ENCODE peak calls at places on chromosome 18, in five cellular contexts. R is C1 segment of cervical spinal cord, V is pons, M is WTC11, A is frontal cortex. W is an unnamed sample.

GRCh38 chr18:43855376-43855775 is 578.1 kb upstream of the SYT4 start:
- DNase-seq in R (no peak), V (no peak), M (no peak), A (no peak), W (no peak)

GRCh38 chr18:77054288-77054605 is 78.3 kb downstream of the MBP start:
- DNase-seq in R (no peak), V (no peak), M (no peak), A (no peak), W (no peak)

GRCh38 chr18:35059280-35059927 is 18.2 kb downstream of the MAPRE2 start:
- DNase-seq in R (no peak), V (no peak), M (no peak), A (no peak), W (no peak)

GRCh38 chr18:36736094-36736493 is 92.7 kb downstream of the TPGS2 start:
- DNase-seq in R (no peak), V (no peak), M (no peak), A (no peak), W (no peak)

GRCh38 chr18:76709659-76710645 is 112.4 kb upstream of the ZNF236 start:
- DNase-seq in R (no peak), V (peak; percentile 67), M (peak; percentile 68), A (peak; percentile 73), W (peak; percentile 56)

GRCh38 chr18:35143615-35144596 is 96.9 kb upstream of the ZNF397 start:
- DNase-seq in R (no peak), V (peak; percentile 86), M (peak; percentile 62), A (peak; percentile 57), W (peak; percentile 40)

GRCh38 chr18:66226782-66227181 is 377.1 kb downstream of the CDH19 start:
- DNase-seq in R (no peak), V (no peak), M (no peak), A (no peak), W (no peak)

GRCh38 chr18:24176727-24177416 is 38.0 kb downstream of the CABYR start:
- DNase-seq in R (no peak), V (peak; percentile 89), M (peak; percentile 85), A (no peak), W (peak; percentile 64)

GRCh38 chr18:74493689-74494088 is 2.5 kb upstream of the CNDP2 start:
- DNase-seq in R (no peak), V (peak; percentile 82), M (peak; percentile 35), A (no peak), W (peak; percentile 64)

GRCh38 chr18:5546660-5547059 is 2.9 kb upstream of the EPB41L3 start:
- DNase-seq in R (no peak), V (peak; percentile 78), M (peak; percentile 36), A (peak; percentile 62), W (peak; percentile 72)

GRCh38 chr18:23523429-23524212 is 20.3 kb downstream of the RMC1 start:
- DNase-seq in R (no peak), V (no peak), M (no peak), A (no peak), W (peak; percentile 45)

GRCh38 chr18:75003764-75004690 is 204.9 kb downstream of the PTGR3 start:
- DNase-seq in R (no peak), V (no peak), M (no peak), A (no peak), W (no peak)

GRCh38 chr18:57334383-57334782 is 18.0 kb upstream of the ST8SIA3 start:
- DNase-seq in R (no peak), V (no peak), M (no peak), A (no peak), W (no peak)

GRCh38 chr18:48539406-48540328 is 836 bp downstream of the CTIF start:
- DNase-seq in R (no peak), V (peak; percentile 37), M (peak; percentile 53), A (peak; percentile 39), W (peak; percentile 46)

GRCh38 chr18:23357992-23358594 is 95.0 kb upstream of the RIOK3 start:
- DNase-seq in R (no peak), V (peak; percentile 62), M (no peak), A (no peak), W (no peak)

GRCh38 chr18:73636355-73636754 is 511.3 kb downstream of the FBXO15 start:
- DNase-seq in R (no peak), V (no peak), M (no peak), A (no peak), W (peak; percentile 30)

GRCh38 chr18:64017870-64018269 is 48.0 kb downstream of the SERPINB8 start:
- DNase-seq in R (no peak), V (peak; percentile 58), M (no peak), A (peak; percentile 10), W (peak; percentile 49)

GRCh38 chr18:77073336-77074093 is 59.1 kb downstream of the MBP start:
- DNase-seq in R (no peak), V (no peak), M (no peak), A (no peak), W (no peak)

GRCh38 chr18:26813043-26813442 is 52.5 kb downstream of the AQP4 start:
- DNase-seq in R (no peak), V (peak; percentile 28), M (peak; percentile 62), A (peak; percentile 13), W (no peak)

GRCh38 chr18:54444309-54444914 is 86.7 kb downstream of the C18orf54 start:
- DNase-seq in R (no peak), V (peak; percentile 53), M (peak; percentile 80), A (peak; percentile 12), W (peak; percentile 48)

GRCh38 chr18:28584726-28585125 is 407.8 kb upstream of the CDH2 start:
- DNase-seq in R (no peak), V (no peak), M (peak; percentile 17), A (no peak), W (peak; percentile 39)

GRCh38 chr18:58776084-58776483 is 88.6 kb upstream of the ZNF532 start:
- DNase-seq in R (no peak), V (no peak), M (no peak), A (no peak), W (no peak)

GRCh38 chr18:61322265-61322873 is 10.9 kb upstream of the CDH20 start:
- DNase-seq in R (no peak), V (peak; percentile 89), M (peak; percentile 89), A (peak; percentile 51), W (peak; percentile 84)

GRCh38 chr18:34858188-34858587 is 148.1 kb downstream of the DTNA start:
- DNase-seq in R (no peak), V (no peak), M (no peak), A (no peak), W (no peak)

GRCh38 chr18:36112302-36112701 is 16.8 kb downstream of the SLC39A6 start:
- DNase-seq in R (no peak), V (no peak), M (no peak), A (no peak), W (no peak)

GRCh38 chr18:45518770-45519169 is 96.5 kb upstream of the SLC14A2 start:
- DNase-seq in R (no peak), V (no peak), M (no peak), A (no peak), W (no peak)

GRCh38 chr18:27185025-27185763 is at the start of gene CHST9:
- DNase-seq in R (no peak), V (no peak), M (peak; percentile 72), A (peak; percentile 59), W (no peak)

GRCh38 chr18:74734013-74734444 is 136.4 kb downstream of the ZNF407 start:
- DNase-seq in R (no peak), V (no peak), M (no peak), A (no peak), W (no peak)

GRCh38 chr18:73908323-73908722 is 239.3 kb downstream of the FBXO15 start:
- DNase-seq in R (no peak), V (no peak), M (peak; percentile 62), A (no peak), W (peak; percentile 67)

GRCh38 chr18:77320960-77321559 is 71.4 kb downstream of the GALR1 start:
- DNase-seq in R (no peak), V (peak; percentile 45), M (no peak), A (no peak), W (no peak)